ENCODE peak calls at places on chromosomes 4 and X, in nine cellular contexts. One of them, this sample, is unnamed.

GRCh38 chr4:112277705-112278448 is 7.8 kb downstream of the TIFA start:
- DNase-seq in fibroblast of villous mesenchyme: no peak
- DNase-seq in GM06990: no peak
- DNase-seq in esophagus muscularis mucosa: no peak
- DNase-seq in choroid plexus epithelial cell: no peak
- DNase-seq in GM13976: no peak
- DNase-seq in WTC11: no peak
- DNase-seq in brain microvascular endothelial cell: no peak
- DNase-seq in MCF 10A: no peak
- DNase-seq in this sample: no peak

GRCh38 chr4:157220026-157220881 is at the start of gene GRIA2:
- DNase-seq in choroid plexus epithelial cell: peak
- DNase-seq in GM06990: no peak
- DNase-seq in fibroblast of villous mesenchyme: peak
- DNase-seq in MCF 10A: peak
- DNase-seq in WTC11: peak
- DNase-seq in brain microvascular endothelial cell: peak
- DNase-seq in GM13976: peak
- DNase-seq in esophagus muscularis mucosa: no peak
- DNase-seq in this sample: peak

GRCh38 chrX:33086886-33087285 is 124.5 kb downstream of the DMD start:
- DNase-seq in GM13976: no peak
- DNase-seq in esophagus muscularis mucosa: no peak
- DNase-seq in brain microvascular endothelial cell: no peak
- DNase-seq in WTC11: no peak
- DNase-seq in GM06990: no peak
- DNase-seq in fibroblast of villous mesenchyme: no peak
- DNase-seq in choroid plexus epithelial cell: no peak
- DNase-seq in MCF 10A: no peak
- DNase-seq in this sample: no peak

GRCh38 chr4:44532851-44533250 is 84.2 kb upstream of the KCTD8 start:
- DNase-seq in MCF 10A: no peak
- DNase-seq in fibroblast of villous mesenchyme: no peak
- DNase-seq in esophagus muscularis mucosa: no peak
- DNase-seq in choroid plexus epithelial cell: no peak
- DNase-seq in brain microvascular endothelial cell: no peak
- DNase-seq in WTC11: no peak
- DNase-seq in GM06990: no peak
- DNase-seq in GM13976: no peak
- DNase-seq in this sample: no peak

GRCh38 chrX:18886005-18886343 is 97.9 kb downstream of the PHKA2 start:
- DNase-seq in MCF 10A: no peak
- DNase-seq in brain microvascular endothelial cell: no peak
- DNase-seq in esophagus muscularis mucosa: no peak
- DNase-seq in WTC11: no peak
- DNase-seq in GM13976: no peak
- DNase-seq in choroid plexus epithelial cell: no peak
- DNase-seq in fibroblast of villous mesenchyme: no peak
- DNase-seq in GM06990: peak
- DNase-seq in this sample: peak

GRCh38 chr4:107863850-107864371 is 39.2 kb downstream of the SGMS2 start:
- DNase-seq in esophagus muscularis mucosa: no peak
- DNase-seq in fibroblast of villous mesenchyme: peak
- DNase-seq in MCF 10A: peak
- DNase-seq in GM13976: no peak
- DNase-seq in brain microvascular endothelial cell: peak
- DNase-seq in GM06990: no peak
- DNase-seq in choroid plexus epithelial cell: peak
- DNase-seq in WTC11: no peak
- DNase-seq in this sample: no peak

GRCh38 chr4:8472689-8473197 is 32.2 kb downstream of the TRMT44 start:
- DNase-seq in fibroblast of villous mesenchyme: peak
- DNase-seq in GM13976: no peak
- DNase-seq in choroid plexus epithelial cell: peak
- DNase-seq in esophagus muscularis mucosa: no peak
- DNase-seq in MCF 10A: peak
- DNase-seq in WTC11: no peak
- DNase-seq in GM06990: no peak
- DNase-seq in brain microvascular endothelial cell: peak
- DNase-seq in this sample: no peak

GRCh38 chr4:148092316-148093014 is 349.7 kb downstream of the NR3C2 start:
- DNase-seq in MCF 10A: no peak
- DNase-seq in choroid plexus epithelial cell: no peak
- DNase-seq in GM13976: no peak
- DNase-seq in brain microvascular endothelial cell: no peak
- DNase-seq in esophagus muscularis mucosa: peak
- DNase-seq in fibroblast of villous mesenchyme: no peak
- DNase-seq in WTC11: no peak
- DNase-seq in GM06990: no peak
- DNase-seq in this sample: no peak

GRCh38 chr4:169153451-169153850 is 117.3 kb downstream of the SH3RF1 start:
- DNase-seq in GM13976: no peak
- DNase-seq in MCF 10A: no peak
- DNase-seq in fibroblast of villous mesenchyme: no peak
- DNase-seq in esophagus muscularis mucosa: no peak
- DNase-seq in choroid plexus epithelial cell: no peak
- DNase-seq in GM06990: no peak
- DNase-seq in WTC11: no peak
- DNase-seq in brain microvascular endothelial cell: no peak
- DNase-seq in this sample: no peak

GRCh38 chr4:169152104-169152503 is 118.7 kb downstream of the SH3RF1 start:
- DNase-seq in MCF 10A: no peak
- DNase-seq in esophagus muscularis mucosa: no peak
- DNase-seq in WTC11: no peak
- DNase-seq in GM06990: no peak
- DNase-seq in choroid plexus epithelial cell: no peak
- DNase-seq in fibroblast of villous mesenchyme: no peak
- DNase-seq in GM13976: no peak
- DNase-seq in brain microvascular endothelial cell: no peak
- DNase-seq in this sample: no peak

GRCh38 chr4:169151671-169152070 is 119.1 kb downstream of the SH3RF1 start:
- DNase-seq in brain microvascular endothelial cell: no peak
- DNase-seq in GM06990: no peak
- DNase-seq in choroid plexus epithelial cell: peak
- DNase-seq in fibroblast of villous mesenchyme: peak
- DNase-seq in GM13976: no peak
- DNase-seq in MCF 10A: peak
- DNase-seq in WTC11: no peak
- DNase-seq in esophagus muscularis mucosa: no peak
- DNase-seq in this sample: no peak

GRCh38 chr4:169150806-169151205 is 120.0 kb downstream of the SH3RF1 start:
- DNase-seq in choroid plexus epithelial cell: peak
- DNase-seq in esophagus muscularis mucosa: no peak
- DNase-seq in GM13976: no peak
- DNase-seq in brain microvascular endothelial cell: no peak
- DNase-seq in MCF 10A: no peak
- DNase-seq in WTC11: no peak
- DNase-seq in GM06990: no peak
- DNase-seq in fibroblast of villous mesenchyme: peak
- DNase-seq in this sample: no peak

GRCh38 chr4:169152899-169153298 is 117.9 kb downstream of the SH3RF1 start:
- DNase-seq in fibroblast of villous mesenchyme: no peak
- DNase-seq in GM06990: no peak
- DNase-seq in WTC11: peak
- DNase-seq in choroid plexus epithelial cell: no peak
- DNase-seq in esophagus muscularis mucosa: no peak
- DNase-seq in brain microvascular endothelial cell: no peak
- DNase-seq in GM13976: no peak
- DNase-seq in MCF 10A: no peak
- DNase-seq in this sample: no peak
- TF ChIP-seq CTCF in fibroblast of villous mesenchyme: no peak
- TF ChIP-seq CTCF in GM06990: peak
- TF ChIP-seq CTCF in WTC11: peak
- TF ChIP-seq CTCF in choroid plexus epithelial cell: peak
- TF ChIP-seq CTCF in esophagus muscularis mucosa: no peak
- TF ChIP-seq CTCF in brain microvascular endothelial cell: peak
- TF ChIP-seq CTCF in GM13976: no peak
- TF ChIP-seq CTCF in MCF 10A: no peak
- TF ChIP-seq CTCF in this sample: no peak

DNA sequence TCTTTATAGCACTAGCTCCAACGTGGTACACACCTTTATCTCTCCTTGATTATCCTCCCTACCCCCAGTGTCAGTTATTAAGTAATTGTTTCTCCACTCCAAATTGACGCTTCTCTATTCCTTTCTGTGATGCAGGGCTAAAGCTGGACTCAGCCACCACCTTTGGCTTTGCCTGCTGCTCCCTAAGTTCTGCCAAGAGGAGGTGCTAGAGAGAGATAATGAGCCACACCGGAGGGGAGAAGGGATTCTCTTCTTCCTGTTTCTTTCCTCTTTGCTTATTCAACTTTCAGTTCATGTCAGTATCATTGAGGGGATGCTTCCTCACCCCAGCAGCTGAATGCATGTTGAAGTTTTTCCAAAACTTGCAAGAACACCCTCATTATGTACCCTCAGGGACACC is 176.5 kb downstream of the GBA3 start:
- DNase-seq in WTC11: peak
- DNase-seq in choroid plexus epithelial cell: no peak
- DNase-seq in brain microvascular endothelial cell: no peak
- DNase-seq in GM13976: no peak
- DNase-seq in esophagus muscularis mucosa: no peak
- DNase-seq in fibroblast of villous mesenchyme: no peak
- DNase-seq in MCF 10A: peak
- DNase-seq in GM06990: no peak
- DNase-seq in this sample: no peak
- TF ChIP-seq CTCF in WTC11: no peak
- TF ChIP-seq CTCF in choroid plexus epithelial cell: no peak
- TF ChIP-seq CTCF in brain microvascular endothelial cell: no peak
- TF ChIP-seq CTCF in GM13976: no peak
- TF ChIP-seq CTCF in esophagus muscularis mucosa: no peak
- TF ChIP-seq CTCF in fibroblast of villous mesenchyme: no peak
- TF ChIP-seq CTCF in MCF 10A: no peak
- TF ChIP-seq CTCF in GM06990: no peak
- TF ChIP-seq CTCF in this sample: no peak

GRCh38 chr4:2713337-2713736 is 42.8 kb downstream of the TNIP2 start:
- DNase-seq in choroid plexus epithelial cell: no peak
- DNase-seq in MCF 10A: no peak
- DNase-seq in fibroblast of villous mesenchyme: no peak
- DNase-seq in esophagus muscularis mucosa: no peak
- DNase-seq in brain microvascular endothelial cell: no peak
- DNase-seq in WTC11: no peak
- DNase-seq in GM13976: no peak
- DNase-seq in GM06990: no peak
- DNase-seq in this sample: no peak

GRCh38 chr4:2712261-2712842 is 43.8 kb downstream of the TNIP2 start:
- DNase-seq in esophagus muscularis mucosa: no peak
- DNase-seq in choroid plexus epithelial cell: peak
- DNase-seq in brain microvascular endothelial cell: no peak
- DNase-seq in GM06990: no peak
- DNase-seq in WTC11: no peak
- DNase-seq in fibroblast of villous mesenchyme: peak
- DNase-seq in GM13976: no peak
- DNase-seq in MCF 10A: no peak
- DNase-seq in this sample: no peak

GRCh38 chr4:2715426-2715825 is 40.7 kb downstream of the TNIP2 start:
- DNase-seq in GM06990: no peak
- DNase-seq in GM13976: no peak
- DNase-seq in WTC11: no peak
- DNase-seq in fibroblast of villous mesenchyme: no peak
- DNase-seq in MCF 10A: no peak
- DNase-seq in esophagus muscularis mucosa: no peak
- DNase-seq in choroid plexus epithelial cell: no peak
- DNase-seq in brain microvascular endothelial cell: no peak
- DNase-seq in this sample: no peak

GRCh38 chr4:2714918-2715317 is 41.2 kb downstream of the TNIP2 start:
- DNase-seq in GM06990: no peak
- DNase-seq in GM13976: no peak
- DNase-seq in brain microvascular endothelial cell: no peak
- DNase-seq in WTC11: no peak
- DNase-seq in choroid plexus epithelial cell: peak
- DNase-seq in esophagus muscularis mucosa: no peak
- DNase-seq in MCF 10A: no peak
- DNase-seq in fibroblast of villous mesenchyme: peak
- DNase-seq in this sample: no peak

DNA sequence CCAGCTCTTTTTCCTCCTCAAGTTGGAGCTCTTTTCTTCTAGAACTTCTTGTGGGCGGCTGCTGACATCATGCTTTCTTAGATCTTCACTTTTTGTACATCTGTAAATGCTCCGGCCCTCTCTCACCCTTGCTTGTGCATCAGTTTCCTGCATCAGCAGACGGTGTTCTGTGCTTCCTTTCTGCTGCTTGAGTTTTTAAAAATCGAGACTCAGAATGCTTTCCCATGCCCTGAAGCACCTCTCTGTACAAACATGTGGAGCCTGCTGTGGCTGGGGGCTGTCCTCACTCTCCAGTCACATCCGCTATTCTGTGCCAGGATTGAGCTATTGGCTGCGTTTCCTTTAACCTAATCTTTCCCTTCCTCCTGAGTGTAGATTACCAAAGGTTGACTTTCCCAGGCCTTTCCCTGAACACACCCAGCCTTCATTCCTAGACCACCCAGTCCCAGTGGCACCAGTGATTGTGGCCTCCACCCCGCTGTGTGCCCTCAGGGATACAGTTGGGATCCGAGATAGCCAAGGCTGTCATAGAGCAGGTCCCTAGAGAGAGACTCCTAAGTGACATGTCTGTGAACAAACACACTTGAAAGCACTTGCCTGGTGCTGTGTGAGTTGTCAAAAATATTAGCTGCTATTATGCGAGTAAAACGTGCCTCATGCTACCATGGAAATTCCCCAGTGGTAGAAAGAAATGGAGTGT is 41.9 kb downstream of the TNIP2 start:
- DNase-seq in brain microvascular endothelial cell: peak
- DNase-seq in fibroblast of villous mesenchyme: peak
- DNase-seq in GM13976: no peak
- DNase-seq in WTC11: no peak
- DNase-seq in choroid plexus epithelial cell: peak
- DNase-seq in GM06990: no peak
- DNase-seq in esophagus muscularis mucosa: no peak
- DNase-seq in MCF 10A: no peak
- DNase-seq in this sample: no peak
- TF ChIP-seq CTCF in brain microvascular endothelial cell: peak
- TF ChIP-seq CTCF in fibroblast of villous mesenchyme: no peak
- TF ChIP-seq CTCF in GM13976: no peak
- TF ChIP-seq CTCF in WTC11: no peak
- TF ChIP-seq CTCF in choroid plexus epithelial cell: no peak
- TF ChIP-seq CTCF in GM06990: no peak
- TF ChIP-seq CTCF in esophagus muscularis mucosa: no peak
- TF ChIP-seq CTCF in MCF 10A: no peak
- TF ChIP-seq CTCF in this sample: no peak

GRCh38 chr4:38163216-38164006 is 203.2 kb downstream of the PTTG2 start:
- DNase-seq in fibroblast of villous mesenchyme: peak
- DNase-seq in GM13976: no peak
- DNase-seq in WTC11: no peak
- DNase-seq in esophagus muscularis mucosa: no peak
- DNase-seq in MCF 10A: no peak
- DNase-seq in choroid plexus epithelial cell: peak
- DNase-seq in GM06990: no peak
- DNase-seq in brain microvascular endothelial cell: peak
- DNase-seq in this sample: no peak

GRCh38 chr4:38169524-38169923 is 209.3 kb downstream of the PTTG2 start:
- DNase-seq in choroid plexus epithelial cell: no peak
- DNase-seq in MCF 10A: no peak
- DNase-seq in esophagus muscularis mucosa: no peak
- DNase-seq in GM13976: no peak
- DNase-seq in brain microvascular endothelial cell: no peak
- DNase-seq in GM06990: no peak
- DNase-seq in fibroblast of villous mesenchyme: peak
- DNase-seq in WTC11: no peak
- DNase-seq in this sample: no peak

GRCh38 chr4:38164346-38164745 is 204.1 kb downstream of the PTTG2 start:
- DNase-seq in brain microvascular endothelial cell: no peak
- DNase-seq in GM06990: no peak
- DNase-seq in fibroblast of villous mesenchyme: no peak
- DNase-seq in choroid plexus epithelial cell: no peak
- DNase-seq in esophagus muscularis mucosa: no peak
- DNase-seq in MCF 10A: no peak
- DNase-seq in WTC11: no peak
- DNase-seq in GM13976: no peak
- DNase-seq in this sample: no peak

GRCh38 chr4:38166768-38167167 is 206.6 kb downstream of the PTTG2 start:
- DNase-seq in GM13976: no peak
- DNase-seq in esophagus muscularis mucosa: no peak
- DNase-seq in brain microvascular endothelial cell: no peak
- DNase-seq in choroid plexus epithelial cell: no peak
- DNase-seq in MCF 10A: no peak
- DNase-seq in GM06990: no peak
- DNase-seq in WTC11: no peak
- DNase-seq in fibroblast of villous mesenchyme: peak
- DNase-seq in this sample: no peak

GRCh38 chr4:38166082-38166481 is 205.9 kb downstream of the PTTG2 start:
- DNase-seq in GM13976: no peak
- DNase-seq in choroid plexus epithelial cell: no peak
- DNase-seq in brain microvascular endothelial cell: no peak
- DNase-seq in fibroblast of villous mesenchyme: no peak
- DNase-seq in esophagus muscularis mucosa: no peak
- DNase-seq in WTC11: no peak
- DNase-seq in MCF 10A: no peak
- DNase-seq in GM06990: no peak
- DNase-seq in this sample: no peak
- TF ChIP-seq CTCF in GM13976: no peak
- TF ChIP-seq CTCF in choroid plexus epithelial cell: peak
- TF ChIP-seq CTCF in brain microvascular endothelial cell: no peak
- TF ChIP-seq CTCF in fibroblast of villous mesenchyme: peak
- TF ChIP-seq CTCF in esophagus muscularis mucosa: no peak
- TF ChIP-seq CTCF in WTC11: no peak
- TF ChIP-seq CTCF in MCF 10A: no peak
- TF ChIP-seq CTCF in GM06990: no peak
- TF ChIP-seq CTCF in this sample: no peak

This sample was measured in GM20000.